ENCODE peak calls at places on chromosome 1, in seven cellular contexts. One of them, this sample, is unnamed.
A peak's percentile ranks its signal among the peaks of the same experiment; 100 is the strongest.

GRCh38 chr1:209168204-209168603 is 415.3 kb upstream of the CAMK1G start:
- DNase-seq in thoracic aorta: no peak
- DNase-seq in ovary: no peak
- DNase-seq in psoas muscle: no peak
- DNase-seq in SJSA1: no peak
- DNase-seq in fibroblast of lung: peak; percentile 3
- DNase-seq in adrenal gland: peak; percentile 72
- DNase-seq in this sample: peak; percentile 48

GRCh38 chr1:205591522-205592351 is 40.1 kb downstream of the ELK4 start:
- DNase-seq in thoracic aorta: peak; percentile 61
- DNase-seq in ovary: peak; percentile 85
- DNase-seq in psoas muscle: peak; percentile 91
- DNase-seq in SJSA1: peak; percentile 82
- DNase-seq in fibroblast of lung: peak; percentile 73
- DNase-seq in adrenal gland: peak; percentile 94
- DNase-seq in this sample: peak; percentile 87

GRCh38 chr1:234960722-234961467 is 167.7 kb downstream of the TOMM20 start:
- DNase-seq in thoracic aorta: no peak
- DNase-seq in ovary: no peak
- DNase-seq in psoas muscle: no peak
- DNase-seq in SJSA1: no peak
- DNase-seq in fibroblast of lung: no peak
- DNase-seq in adrenal gland: peak; percentile 58
- DNase-seq in this sample: no peak

GRCh38 chr1:119713039-119713537 is 1.4 kb downstream of the PHGDH start:
- DNase-seq in thoracic aorta: no peak
- DNase-seq in ovary: peak; percentile 36
- DNase-seq in psoas muscle: no peak
- DNase-seq in SJSA1: no peak
- DNase-seq in fibroblast of lung: peak; percentile 54
- DNase-seq in adrenal gland: no peak
- DNase-seq in this sample: peak; percentile 44

GRCh38 chr1:29332204-29332603 is 95.9 kb downstream of the PTPRU start:
- DNase-seq in thoracic aorta: no peak
- DNase-seq in ovary: no peak
- DNase-seq in psoas muscle: no peak
- DNase-seq in SJSA1: no peak
- DNase-seq in fibroblast of lung: peak; percentile 44
- DNase-seq in adrenal gland: no peak
- DNase-seq in this sample: peak; percentile 49

GRCh38 chr1:6243993-6244392 is at the start of gene HES3:
- DNase-seq in thoracic aorta: no peak
- DNase-seq in ovary: no peak
- DNase-seq in psoas muscle: peak; percentile 42
- DNase-seq in SJSA1: no peak
- DNase-seq in fibroblast of lung: no peak
- DNase-seq in adrenal gland: no peak
- DNase-seq in this sample: no peak

GRCh38 chr1:206591696-206592095 is 20.6 kb downstream of the EIF2D start:
- DNase-seq in thoracic aorta: no peak
- DNase-seq in ovary: no peak
- DNase-seq in psoas muscle: no peak
- DNase-seq in SJSA1: no peak
- DNase-seq in fibroblast of lung: no peak
- DNase-seq in adrenal gland: no peak
- DNase-seq in this sample: no peak

GRCh38 chr1:151165281-151165737 is 393 bp downstream of the LYSMD1 start:
- DNase-seq in thoracic aorta: no peak
- DNase-seq in ovary: peak; percentile 69
- DNase-seq in psoas muscle: peak; percentile 79
- DNase-seq in SJSA1: no peak
- DNase-seq in fibroblast of lung: peak; percentile 64
- DNase-seq in adrenal gland: peak; percentile 80
- DNase-seq in this sample: no peak

GRCh38 chr1:226551299-226551698 is 2.7 kb downstream of the STUM start:
- DNase-seq in thoracic aorta: no peak
- DNase-seq in ovary: peak; percentile 65
- DNase-seq in psoas muscle: no peak
- DNase-seq in SJSA1: no peak
- DNase-seq in fibroblast of lung: no peak
- DNase-seq in adrenal gland: peak; percentile 58
- DNase-seq in this sample: peak; percentile 36

GRCh38 chr1:158002022-158002629 is 8.7 kb downstream of the KIRREL1 start:
- DNase-seq in thoracic aorta: no peak
- DNase-seq in ovary: no peak
- DNase-seq in psoas muscle: no peak
- DNase-seq in SJSA1: no peak
- DNase-seq in fibroblast of lung: no peak
- DNase-seq in adrenal gland: no peak
- DNase-seq in this sample: no peak

GRCh38 chr1:158095737-158096335 is 84.9 kb upstream of the CD1D start:
- DNase-seq in thoracic aorta: no peak
- DNase-seq in ovary: no peak
- DNase-seq in psoas muscle: no peak
- DNase-seq in SJSA1: no peak
- DNase-seq in fibroblast of lung: peak; percentile 28
- DNase-seq in adrenal gland: no peak
- DNase-seq in this sample: no peak

GRCh38 chr1:99457381-99458165 is 188.3 kb upstream of the PALMD start:
- DNase-seq in thoracic aorta: no peak
- DNase-seq in ovary: no peak
- DNase-seq in psoas muscle: no peak
- DNase-seq in SJSA1: peak; percentile 54
- DNase-seq in fibroblast of lung: peak; percentile 53
- DNase-seq in adrenal gland: no peak
- DNase-seq in this sample: no peak

GRCh38 chr1:34685225-34685624 is 69.6 kb upstream of the GJB5 start:
- DNase-seq in thoracic aorta: no peak
- DNase-seq in ovary: no peak
- DNase-seq in psoas muscle: no peak
- DNase-seq in SJSA1: peak; percentile 24
- DNase-seq in fibroblast of lung: no peak
- DNase-seq in adrenal gland: no peak
- DNase-seq in this sample: no peak

GRCh38 chr1:34684246-34684645 is 70.6 kb upstream of the GJB5 start:
- DNase-seq in thoracic aorta: no peak
- DNase-seq in ovary: no peak
- DNase-seq in psoas muscle: no peak
- DNase-seq in SJSA1: peak; percentile 10
- DNase-seq in fibroblast of lung: no peak
- DNase-seq in adrenal gland: no peak
- DNase-seq in this sample: no peak

GRCh38 chr1:34690269-34690668 is 64.6 kb upstream of the GJB5 start:
- DNase-seq in thoracic aorta: no peak
- DNase-seq in ovary: no peak
- DNase-seq in psoas muscle: no peak
- DNase-seq in SJSA1: no peak
- DNase-seq in fibroblast of lung: no peak
- DNase-seq in adrenal gland: no peak
- DNase-seq in this sample: no peak

GRCh38 chr1:34686531-34686930 is 68.3 kb upstream of the GJB5 start:
- DNase-seq in thoracic aorta: no peak
- DNase-seq in ovary: no peak
- DNase-seq in psoas muscle: no peak
- DNase-seq in SJSA1: peak; percentile 28
- DNase-seq in fibroblast of lung: no peak
- DNase-seq in adrenal gland: no peak
- DNase-seq in this sample: no peak

DNA sequence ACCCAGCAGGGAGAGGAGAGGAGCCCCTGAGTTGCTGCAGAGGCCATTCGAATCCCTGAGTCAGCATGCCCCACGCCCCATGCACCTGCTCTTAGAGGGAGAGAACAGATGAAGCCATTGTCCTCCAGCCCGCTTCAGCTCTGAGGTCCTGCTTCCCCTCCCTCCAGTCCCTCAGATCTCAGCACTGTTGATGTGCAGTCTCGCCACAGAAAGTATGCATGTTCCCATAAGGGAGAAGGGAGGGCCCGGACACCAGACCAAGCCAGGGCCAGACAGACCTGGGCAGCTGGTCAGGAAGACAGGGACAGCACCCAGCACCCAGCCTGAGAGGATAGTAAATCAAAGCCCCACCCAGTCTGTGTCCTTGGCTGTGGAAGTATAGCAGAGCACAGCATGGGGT is 66.5 kb upstream of the GJB5 start:
- DNase-seq in thoracic aorta: no peak
- DNase-seq in ovary: no peak
- DNase-seq in psoas muscle: no peak
- DNase-seq in SJSA1: peak; percentile 20
- DNase-seq in fibroblast of lung: no peak
- DNase-seq in adrenal gland: no peak
- DNase-seq in this sample: no peak
- H3K4me3 ChIP-seq in thoracic aorta: no peak overlapping the region
- H3K4me3 ChIP-seq in ovary: no peak overlapping the region
- H3K4me3 ChIP-seq in psoas muscle: no peak overlapping the region
- H3K4me3 ChIP-seq in SJSA1: no peak overlapping the region
- H3K4me3 ChIP-seq in fibroblast of lung: no peak overlapping the region
- H3K4me3 ChIP-seq in adrenal gland: no peak overlapping the region
- H3K4me3 ChIP-seq in this sample: no peak overlapping the region

GRCh38 chr1:116914667-116915066 is 5.0 kb downstream of the PTGFRN start:
- DNase-seq in thoracic aorta: no peak
- DNase-seq in ovary: no peak
- DNase-seq in psoas muscle: no peak
- DNase-seq in SJSA1: no peak
- DNase-seq in fibroblast of lung: no peak
- DNase-seq in adrenal gland: no peak
- DNase-seq in this sample: no peak

GRCh38 chr1:116913941-116914340 is 4.2 kb downstream of the PTGFRN start:
- DNase-seq in thoracic aorta: no peak
- DNase-seq in ovary: no peak
- DNase-seq in psoas muscle: no peak
- DNase-seq in SJSA1: no peak
- DNase-seq in fibroblast of lung: no peak
- DNase-seq in adrenal gland: no peak
- DNase-seq in this sample: no peak

GRCh38 chr1:116911166-116911553 is 1.4 kb downstream of the PTGFRN start:
- DNase-seq in thoracic aorta: no peak
- DNase-seq in ovary: no peak
- DNase-seq in psoas muscle: no peak
- DNase-seq in SJSA1: no peak
- DNase-seq in fibroblast of lung: no peak
- DNase-seq in adrenal gland: no peak
- DNase-seq in this sample: no peak

GRCh38 chr1:116911779-116912469 is 2.2 kb downstream of the PTGFRN start:
- DNase-seq in thoracic aorta: no peak
- DNase-seq in ovary: no peak
- DNase-seq in psoas muscle: no peak
- DNase-seq in SJSA1: no peak
- DNase-seq in fibroblast of lung: no peak
- DNase-seq in adrenal gland: no peak
- DNase-seq in this sample: no peak

GRCh38 chr1:116912846-116913245 is 3.1 kb downstream of the PTGFRN start:
- DNase-seq in thoracic aorta: no peak
- DNase-seq in ovary: no peak
- DNase-seq in psoas muscle: no peak
- DNase-seq in SJSA1: no peak
- DNase-seq in fibroblast of lung: no peak
- DNase-seq in adrenal gland: no peak
- DNase-seq in this sample: no peak
- H3K27me3 ChIP-seq in thoracic aorta: no peaks in the 10 kb centered on the region
- H3K27me3 ChIP-seq in ovary: no peaks in the 10 kb centered on the region
- H3K27me3 ChIP-seq in psoas muscle: no peaks in the 10 kb centered on the region
- H3K27me3 ChIP-seq in SJSA1: peaks cover 15% of the 10 kb centered on the region
- H3K27me3 ChIP-seq in fibroblast of lung: peaks cover 17% of the 10 kb centered on the region
- H3K27me3 ChIP-seq in adrenal gland: no peaks in the 10 kb centered on the region
- H3K27me3 ChIP-seq in this sample: no peaks in the 10 kb centered on the region

GRCh38 chr1:47230692-47231313 is 1.2 kb downstream of the TAL1 start:
- DNase-seq in thoracic aorta: no peak
- DNase-seq in ovary: no peak
- DNase-seq in psoas muscle: no peak
- DNase-seq in SJSA1: no peak
- DNase-seq in fibroblast of lung: no peak
- DNase-seq in adrenal gland: no peak
- DNase-seq in this sample: no peak
- H3K4me3 ChIP-seq in thoracic aorta: peak overlapping the region; percentile 71
- H3K4me3 ChIP-seq in ovary: no peak overlapping the region
- H3K4me3 ChIP-seq in psoas muscle: peak overlapping the region; percentile 62
- H3K4me3 ChIP-seq in SJSA1: no peak overlapping the region
- H3K4me3 ChIP-seq in fibroblast of lung: no peak overlapping the region
- H3K4me3 ChIP-seq in adrenal gland: no peak overlapping the region
- H3K4me3 ChIP-seq in this sample: no peak overlapping the region

GRCh38 chr1:183251959-183252450 is 65.9 kb downstream of the LAMC2 start:
- DNase-seq in thoracic aorta: no peak
- DNase-seq in ovary: no peak
- DNase-seq in psoas muscle: no peak
- DNase-seq in SJSA1: no peak
- DNase-seq in fibroblast of lung: no peak
- DNase-seq in adrenal gland: no peak
- DNase-seq in this sample: no peak

GRCh38 chr1:183248989-183249691 is 63.1 kb downstream of the LAMC2 start:
- DNase-seq in thoracic aorta: no peak
- DNase-seq in ovary: no peak
- DNase-seq in psoas muscle: no peak
- DNase-seq in SJSA1: no peak
- DNase-seq in fibroblast of lung: no peak
- DNase-seq in adrenal gland: no peak
- DNase-seq in this sample: no peak

GRCh38 chr1:183249941-183250452 is 63.9 kb downstream of the LAMC2 start:
- DNase-seq in thoracic aorta: no peak
- DNase-seq in ovary: no peak
- DNase-seq in psoas muscle: no peak
- DNase-seq in SJSA1: no peak
- DNase-seq in fibroblast of lung: no peak
- DNase-seq in adrenal gland: no peak
- DNase-seq in this sample: no peak

GRCh38 chr1:183247931-183248330 is 61.9 kb downstream of the LAMC2 start:
- DNase-seq in thoracic aorta: no peak
- DNase-seq in ovary: no peak
- DNase-seq in psoas muscle: no peak
- DNase-seq in SJSA1: no peak
- DNase-seq in fibroblast of lung: no peak
- DNase-seq in adrenal gland: no peak
- DNase-seq in this sample: no peak

DNA sequence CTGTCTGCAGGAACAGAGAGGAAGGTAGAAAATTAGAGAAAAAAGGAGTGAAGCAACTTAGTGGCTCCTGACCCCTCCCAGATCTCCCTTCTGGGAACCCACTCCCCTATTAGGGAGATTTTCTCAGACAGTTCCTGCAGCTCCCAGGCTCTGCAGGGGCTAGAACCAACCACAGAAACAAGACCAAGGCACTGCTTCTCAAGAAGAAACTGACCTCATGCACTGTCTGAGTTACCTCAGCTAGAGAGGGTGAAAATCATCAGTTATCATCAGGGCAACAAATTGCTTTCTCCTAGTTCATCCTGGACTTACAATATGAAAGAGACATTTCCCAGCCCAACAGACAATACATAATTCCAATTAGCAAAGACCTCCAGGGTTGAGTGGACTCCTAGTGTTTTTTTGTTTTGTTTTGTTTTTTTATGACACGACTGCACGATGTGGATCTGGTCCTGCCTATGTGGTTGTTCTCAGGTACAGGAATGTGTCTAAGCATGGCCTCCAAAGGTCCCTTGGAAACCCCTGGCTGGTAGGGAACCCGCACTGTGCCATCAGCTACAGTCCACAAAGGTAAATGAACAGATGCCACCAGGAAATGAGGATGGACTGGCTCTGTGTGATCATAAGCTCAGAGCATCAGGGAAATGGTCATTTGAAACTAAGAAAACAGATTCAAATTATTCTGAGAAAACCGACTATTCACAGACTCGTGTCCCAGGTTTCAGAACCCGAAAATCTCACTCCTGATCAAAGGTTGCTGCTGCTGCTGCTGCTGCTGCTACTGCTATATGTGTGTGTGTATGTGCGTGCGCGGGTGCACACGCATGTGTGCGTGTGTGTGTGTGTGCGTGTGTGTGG is 65.3 kb downstream of the LAMC2 start:
- DNase-seq in thoracic aorta: no peak
- DNase-seq in ovary: no peak
- DNase-seq in psoas muscle: no peak
- DNase-seq in SJSA1: no peak
- DNase-seq in fibroblast of lung: no peak
- DNase-seq in adrenal gland: no peak
- DNase-seq in this sample: no peak
- H3K27me3 ChIP-seq in thoracic aorta: no peaks in the 10 kb centered on the region
- H3K27me3 ChIP-seq in ovary: no peaks in the 10 kb centered on the region
- H3K27me3 ChIP-seq in psoas muscle: no peaks in the 10 kb centered on the region
- H3K27me3 ChIP-seq in SJSA1: no peaks in the 10 kb centered on the region
- H3K27me3 ChIP-seq in fibroblast of lung: no peaks in the 10 kb centered on the region
- H3K27me3 ChIP-seq in adrenal gland: no peaks in the 10 kb centered on the region
- H3K27me3 ChIP-seq in this sample: no peaks in the 10 kb centered on the region

This sample was measured in BE2C.